ENCODE peak calls at places on chromosomes 13 and 19, in nine cellular contexts. Q is IMR-90; I is Calu3; K is AG04449; T is lower leg skin; M is foreskin fibroblast; S is CD8-positive, alpha-beta memory T cell; A is astrocyte of the cerebellum; X is Caco-2. D is an unnamed sample.

GRCh38 chr19:7534531-7534980 is 961 bp upstream of the PNPLA6 start:
- DNase-seq in T (peak; percentile 90), X (peak; percentile 65), A (peak; percentile 47), S (no peak), K (no peak), I (peak; percentile 32), M (peak; percentile 82), Q (peak; percentile 87), D (peak; percentile 70)

GRCh38 chr19:29618871-29619270 is 12.8 kb downstream of the POP4 start:
- DNase-seq in K (no peak), I (no peak), S (no peak), T (no peak), Q (no peak), M (no peak), X (no peak), A (no peak), D (no peak)

GRCh38 chr19:48509467-48510194 is 2.0 kb downstream of the LMTK3 start:
- DNase-seq in X (no peak), I (no peak), K (no peak), Q (no peak), A (no peak), T (no peak), S (no peak), M (no peak), D (no peak)

GRCh38 chr13:29849731-29850212 is 645 bp downstream of the UBL3 start:
- DNase-seq in A (no peak), M (peak; percentile 51), X (peak; percentile 76), I (peak; percentile 51), K (no peak), S (peak; percentile 38), Q (peak; percentile 71), T (peak; percentile 93), D (no peak)

GRCh38 chr19:18233224-18233825 is 7.1 kb upstream of the PDE4C start:
- DNase-seq in T (no peak), A (no peak), M (no peak), K (no peak), Q (peak; percentile 39), X (peak; percentile 77), S (peak; percentile 40), I (peak; percentile 59), D (no peak)

GRCh38 chr13:74452881-74453280 is 318.7 kb upstream of the KLF12 start:
- DNase-seq in X (no peak), S (no peak), K (no peak), T (no peak), M (no peak), I (no peak), A (no peak), Q (no peak), D (no peak)

GRCh38 chr13:98050041-98050466 is 92.8 kb upstream of the FARP1 start:
- DNase-seq in T (no peak), S (no peak), Q (peak; percentile 67), K (no peak), A (no peak), X (no peak), M (no peak), I (peak; percentile 24), D (no peak)

GRCh38 chr19:50248826-50249225 is 45.4 kb downstream of the MYH14 start:
- DNase-seq in A (no peak), I (no peak), M (no peak), Q (no peak), X (no peak), K (no peak), S (no peak), T (no peak), D (no peak)

GRCh38 chr13:21670883-21671792 is at the start of gene FGF9:
- DNase-seq in K (peak; percentile 3), S (peak; percentile 78), A (peak; percentile 19), X (peak; percentile 89), Q (peak; percentile 79), T (peak; percentile 92), M (peak; percentile 80), I (peak; percentile 68), D (no peak)

GRCh38 chr13:86757236-86757978 is 913.8 kb upstream of the SLITRK5 start:
- DNase-seq in T (no peak), A (peak; percentile 65), X (no peak), K (no peak), Q (no peak), M (no peak), I (no peak), S (peak; percentile 13), D (no peak)

GRCh38 chr19:39296906-39297305 is 699 bp downstream of the IFNL1 start:
- DNase-seq in X (no peak), S (no peak), M (no peak), T (no peak), K (no peak), Q (no peak), A (no peak), I (no peak), D (no peak)

GRCh38 chr19:28667348-28667977 is 545.5 kb downstream of the UQCRFS1 start:
- DNase-seq in X (no peak), M (no peak), S (no peak), T (no peak), K (no peak), A (no peak), I (no peak), Q (no peak), D (no peak)

GRCh38 chr19:30467239-30467638 is 95.1 kb downstream of the ZNF536 start:
- DNase-seq in T (no peak), X (no peak), Q (no peak), A (no peak), S (no peak), I (no peak), K (no peak), M (no peak), D (no peak)

GRCh38 chr19:46211201-46211881 is 18.2 kb upstream of the IGFL1 start:
- DNase-seq in S (no peak), T (no peak), K (no peak), X (peak; percentile 89), A (no peak), I (peak; percentile 77), Q (no peak), M (no peak), D (peak; percentile 94)

GRCh38 chr19:294341-294818 is 3.2 kb upstream of the PLPP2 start:
- DNase-seq in T (peak; percentile 83), S (no peak), X (no peak), M (peak; percentile 35), I (no peak), A (no peak), K (no peak), Q (peak; percentile 8), D (no peak)

GRCh38 chr19:47351545-47351944 is 2.4 kb downstream of the DHX34 start:
- DNase-seq in Q (peak; percentile 27), S (no peak), T (no peak), A (peak; percentile 19), X (no peak), I (peak; percentile 17), M (no peak), K (no peak), D (no peak)

GRCh38 chr13:98890920-98891319 is 86.9 kb downstream of the DOCK9 start:
- DNase-seq in T (no peak), Q (no peak), S (no peak), I (no peak), A (no peak), K (no peak), M (no peak), X (no peak), D (no peak)

GRCh38 chr13:42047561-42048322 is 706 bp upstream of the DGKH start:
- DNase-seq in S (no peak), K (no peak), X (peak; percentile 52), A (no peak), Q (peak; percentile 70), M (peak; percentile 72), T (peak; percentile 88), I (peak; percentile 49), D (no peak)

GRCh38 chr13:77477299-77477848 is 58.1 kb upstream of the SCEL start:
- DNase-seq in Q (no peak), I (no peak), M (no peak), T (no peak), A (no peak), S (no peak), X (no peak), K (no peak), D (no peak)

GRCh38 chr19:869245-870177 is 10.0 kb downstream of the CFD start:
- DNase-seq in T (peak; percentile 95), S (no peak), A (peak; percentile 91), M (peak; percentile 89), X (no peak), Q (peak; percentile 96), K (peak; percentile 75), I (peak; percentile 64), D (peak; percentile 73)

GRCh38 chr13:99154064-99154463 is 46.6 kb upstream of the UBAC2 start:
- DNase-seq in M (no peak), X (no peak), I (no peak), Q (no peak), A (no peak), S (no peak), K (no peak), T (no peak), D (no peak)

GRCh38 chr19:4697304-4697703 is 26.3 kb downstream of the DPP9 start:
- DNase-seq in A (no peak), I (no peak), K (no peak), X (no peak), M (no peak), T (no peak), Q (no peak), S (no peak), D (no peak)

GRCh38 chr13:22114630-22115311 is 443.9 kb downstream of the FGF9 start:
- DNase-seq in Q (peak; percentile 78), M (no peak), A (no peak), T (no peak), S (no peak), I (no peak), K (no peak), X (no peak), D (no peak)

GRCh38 chr13:73598021-73598712 is 536.0 kb downstream of the KLF12 start:
- DNase-seq in I (no peak), T (no peak), S (no peak), K (peak; percentile 24), M (no peak), X (no peak), Q (peak; percentile 82), A (no peak), D (no peak)

GRCh38 chr13:92823059-92823458 is 403.5 kb upstream of the GPC6 start:
- DNase-seq in M (no peak), T (no peak), Q (no peak), A (no peak), S (no peak), X (no peak), I (no peak), K (no peak), D (no peak)

GRCh38 chr13:109180905-109181425 is 551.6 kb downstream of the MYO16 start:
- DNase-seq in T (no peak), X (no peak), I (no peak), A (peak; percentile 83), M (peak; percentile 88), S (no peak), Q (peak; percentile 90), K (peak; percentile 87), D (no peak)

GRCh38 chr13:79900356-79900755 is 419.4 kb downstream of the NDFIP2 start:
- DNase-seq in K (no peak), S (no peak), M (no peak), Q (no peak), X (no peak), T (no peak), I (no peak), A (no peak), D (no peak)

GRCh38 chr13:59531571-59532091 is 632.1 kb downstream of the DIAPH3 start:
- DNase-seq in M (peak; percentile 31), K (peak; percentile 26), Q (peak; percentile 89), A (peak; percentile 89), T (peak; percentile 95), S (no peak), X (no peak), I (peak; percentile 21), D (peak; percentile 83)

GRCh38 chr19:1050989-1051788 is 11.3 kb downstream of the ABCA7 start:
- DNase-seq in I (no peak), Q (no peak), X (no peak), T (no peak), A (no peak), M (no peak), S (no peak), K (no peak), D (no peak)

GRCh38 chr19:53865918-53866696 is 1.6 kb upstream of the MYADM start:
- DNase-seq in I (peak; percentile 94), K (no peak), X (peak; percentile 71), S (peak; percentile 71), Q (peak; percentile 39), T (peak; percentile 96), M (peak; percentile 64), A (no peak), D (no peak)

GRCh38 chr19:55405638-55406037 is 1.9 kb downstream of the UBE2S start:
- DNase-seq in Q (no peak), S (no peak), X (no peak), A (no peak), T (no peak), M (no peak), K (no peak), I (no peak), D (no peak)

D was measured in RWPE2.